ENCODE peak calls at places on chromosomes 4 and X, in six cellular contexts. I is stomach, G is lower lobe of right lung, Q is A549, V is endothelial cell of umbilical vein, M is hepatocyte. E is an unnamed sample.

GRCh38 chrX:5236096-5236495 is 992.6 kb downstream of the NLGN4X start:
- DNase-seq in I (no peak), G (no peak), Q (peak), V (no peak), M (peak), E (no peak)

GRCh38 chr4:176939445-176939844 is 146.7 kb upstream of the VEGFC start:
- DNase-seq in I (no peak), G (no peak), Q (no peak), V (peak), M (no peak), E (no peak)

GRCh38 chrX:10754445-10754844 is 134.1 kb upstream of the MID1 start:
- DNase-seq in I (no peak), G (no peak), Q (no peak), V (no peak), M (no peak), E (no peak)

GRCh38 chr4:20391224-20391623 is 139.5 kb downstream of the SLIT2 start:
- DNase-seq in I (no peak), G (no peak), Q (no peak), V (no peak), M (no peak), E (no peak)

GRCh38 chrX:133005038-133005437 is 46.6 kb upstream of the HS6ST2 start:
- DNase-seq in I (no peak), G (no peak), Q (no peak), V (peak), M (peak), E (no peak)

GRCh38 chr4:144578681-144579080 is 67.3 kb upstream of the HHIP start:
- DNase-seq in I (no peak), G (no peak), Q (no peak), V (no peak), M (no peak), E (no peak)

GRCh38 chr4:8295471-8295870 is 25.9 kb downstream of the HTRA3 start:
- DNase-seq in I (no peak), G (peak), Q (no peak), V (no peak), M (no peak), E (no peak)

GRCh38 chr4:144903953-144904711 is 193.9 kb downstream of the ANAPC10 start:
- DNase-seq in I (no peak), G (no peak), Q (no peak), V (no peak), M (no peak), E (no peak)

GRCh38 chr4:137359691-137360315 is 172.5 kb downstream of the PCDH18 start:
- DNase-seq in I (no peak), G (no peak), Q (no peak), V (no peak), M (peak), E (no peak)

GRCh38 chr4:52028970-52029369 is 8.8 kb upstream of the LRRC66 start:
- DNase-seq in I (no peak), G (no peak), Q (peak), V (no peak), M (no peak), E (no peak)

GRCh38 chr4:6270691-6271121 is 1.1 kb downstream of the WFS1 start:
- DNase-seq in I (no peak), G (peak), Q (no peak), V (peak), M (no peak), E (no peak)

GRCh38 chr4:127686656-127687055 is 43.5 kb upstream of the SLC25A31 start:
- DNase-seq in I (no peak), G (no peak), Q (no peak), V (peak), M (no peak), E (no peak)

GRCh38 chrX:102858826-102859627 is 78.0 kb upstream of the RAB40AL start:
- DNase-seq in I (no peak), G (no peak), Q (no peak), V (no peak), M (no peak), E (no peak)

GRCh38 chrX:70231666-70232065 is 2.8 kb upstream of the AWAT1 start:
- DNase-seq in I (no peak), G (no peak), Q (no peak), V (no peak), M (no peak), E (no peak)

GRCh38 chr4:125710766-125711165 is 396.0 kb downstream of the FAT4 start:
- DNase-seq in I (no peak), G (no peak), Q (no peak), V (no peak), M (no peak), E (no peak)

GRCh38 chrX:37745354-37745753 is 34.5 kb upstream of the CYBB start:
- DNase-seq in I (peak), G (peak), Q (peak), V (peak), M (peak), E (no peak)

GRCh38 chr4:138438608-138439007 is 196.5 kb upstream of the SLC7A11 start:
- DNase-seq in I (no peak), G (no peak), Q (no peak), V (no peak), M (no peak), E (no peak)

GRCh38 chrX:128699716-128700285 is 647.6 kb upstream of the ACTRT1 start:
- DNase-seq in I (no peak), G (no peak), Q (no peak), V (no peak), M (no peak), E (no peak)

GRCh38 chrX:153019166-153019565 is 25.2 kb upstream of the PNMA5 start:
- DNase-seq in I (no peak), G (no peak), Q (no peak), V (no peak), M (no peak), E (no peak)

GRCh38 chr4:138507527-138507926 is 265.4 kb upstream of the SLC7A11 start:
- DNase-seq in I (no peak), G (no peak), Q (peak), V (no peak), M (peak), E (no peak)

GRCh38 chrX:119688856-119689455 is 4.0 kb downstream of the SEPTIN6 start:
- DNase-seq in I (no peak), G (no peak), Q (no peak), V (no peak), M (no peak), E (no peak)

GRCh38 chrX:139120760-139121159 is 409.2 kb upstream of the FGF13 start:
- DNase-seq in I (no peak), G (no peak), Q (no peak), V (no peak), M (peak), E (no peak)

GRCh38 chr4:108130955-108131354 is 37.8 kb downstream of the LEF1 start:
- DNase-seq in I (no peak), G (no peak), Q (no peak), V (no peak), M (no peak), E (no peak)

GRCh38 chrX:38089173-38089982 is 83.0 kb downstream of the SYTL5 start:
- DNase-seq in I (no peak), G (no peak), Q (no peak), V (no peak), M (no peak), E (no peak)

GRCh38 chrX:119647552-119648420 is 41.6 kb upstream of the NKRF start:
- DNase-seq in I (no peak), G (no peak), Q (no peak), V (no peak), M (no peak), E (no peak)

GRCh38 chr4:38993683-38994082 is 38.5 kb downstream of the TMEM156 start:
- DNase-seq in I (no peak), G (no peak), Q (peak), V (no peak), M (no peak), E (no peak)
- TF ChIP-seq CTCF in I (no peak), G (no peak), Q (no peak), V (no peak), M (no peak), E (no peak)

GRCh38 chrX:40947276-40947675 is 138.0 kb upstream of the USP9X start:
- DNase-seq in I (no peak), G (no peak), Q (no peak), V (no peak), M (peak), E (no peak)
- H3K4me3 ChIP-seq in I (no peak), G (no peak), Q (no peak), V (no peak), M (no peak), E (no peak)

GRCh38 chrX:64230123-64230970 is at the start of gene ASB12:
- DNase-seq in I (no peak), G (no peak), Q (no peak), V (no peak), M (no peak), E (no peak)
- TF ChIP-seq CTCF in I (no peak), G (no peak), Q (no peak), V (no peak), M (no peak), E (no peak)

GRCh38 chr4:86356425-86356824 is 3.4 kb downstream of the MAPK10 start:
- DNase-seq in I (no peak), G (no peak), Q (no peak), V (no peak), M (no peak), E (no peak)
- H3K4me3 ChIP-seq in I (no peak), G (no peak), Q (no peak), V (no peak), M (no peak), E (no peak)

GRCh38 chr4:169009281-169010124 is 552 bp downstream of the CBR4 start:
- DNase-seq in I (peak), G (peak), Q (peak), V (peak), M (peak), E (peak)

GRCh38 chr4:169012049-169012448 is 2.0 kb upstream of the CBR4 start:
- DNase-seq in I (no peak), G (no peak), Q (no peak), V (no peak), M (no peak), E (no peak)

GRCh38 chr4:169008478-169008877 is 1.6 kb downstream of the CBR4 start:
- DNase-seq in I (no peak), G (no peak), Q (no peak), V (no peak), M (no peak), E (no peak)

GRCh38 chr4:169013396-169013795 is 3.3 kb upstream of the CBR4 start:
- DNase-seq in I (no peak), G (no peak), Q (no peak), V (no peak), M (no peak), E (no peak)

DNA sequence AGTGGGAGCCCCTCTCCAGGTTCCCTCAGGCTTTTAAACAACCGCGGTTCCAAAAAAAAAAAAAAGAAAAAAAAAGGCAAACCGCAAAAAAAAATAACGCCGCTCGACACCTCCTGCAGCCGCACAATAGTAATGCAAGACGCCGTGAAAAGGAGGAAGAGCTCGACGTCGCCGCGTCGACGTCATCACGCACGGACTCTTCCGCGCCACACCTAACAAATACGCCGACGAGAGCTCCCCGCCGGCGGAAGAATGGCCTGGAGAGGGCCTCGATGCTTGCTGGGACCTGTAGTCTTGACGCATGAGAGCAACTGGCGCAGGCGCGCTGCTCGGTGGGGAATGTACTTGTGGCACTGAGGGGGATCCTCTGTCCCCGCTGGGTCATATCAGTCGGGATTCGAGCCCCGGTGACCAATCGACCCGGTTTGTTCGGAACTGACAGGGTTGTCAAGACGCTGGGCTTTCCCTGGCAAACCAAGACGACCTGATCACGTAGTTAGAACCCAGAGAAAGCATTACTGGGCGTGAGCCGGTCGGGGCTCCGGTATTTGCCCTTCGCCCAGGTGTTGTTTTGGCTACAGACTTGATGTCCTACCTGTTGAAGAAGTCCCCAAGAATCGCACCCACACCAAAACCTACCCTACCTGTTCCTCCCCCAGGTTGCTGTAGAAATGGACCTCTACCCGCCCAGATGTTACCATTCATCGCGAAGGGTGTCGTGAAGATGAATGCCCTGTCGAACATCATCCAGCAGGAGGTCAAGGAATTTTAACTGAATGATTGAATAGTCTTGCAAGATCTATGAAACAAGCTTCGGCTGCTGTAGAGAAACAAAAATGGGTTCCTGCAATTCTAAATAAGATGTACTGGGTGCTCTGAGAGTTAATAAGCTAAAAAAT is at the start of gene CBR4:
- DNase-seq in I (peak), G (peak), Q (peak), V (peak), M (peak), E (peak)
- TF ChIP-seq CTCF in I (peak), G (peak), Q (no peak), V (peak), M (no peak), E (peak)

GRCh38 chr4:76309939-76310549 is 3.5 kb downstream of the STBD1 start:
- DNase-seq in I (no peak), G (no peak), Q (no peak), V (no peak), M (no peak), E (no peak)

GRCh38 chr4:76308548-76308947 is 2.0 kb downstream of the STBD1 start:
- DNase-seq in I (peak), G (no peak), Q (no peak), V (no peak), M (peak), E (no peak)

GRCh38 chr4:76306882-76307669 is 543 bp downstream of the STBD1 start:
- DNase-seq in I (peak), G (peak), Q (peak), V (peak), M (peak), E (no peak)

GRCh38 chr4:76305971-76306881 is at the start of gene STBD1:
- DNase-seq in I (peak), G (peak), Q (peak), V (peak), M (peak), E (peak)

GRCh38 chr4:76307670-76308014 is 1.1 kb downstream of the STBD1 start:
- DNase-seq in I (peak), G (no peak), Q (no peak), V (no peak), M (peak), E (no peak)
- H3K4me3 ChIP-seq in I (peak), G (peak), Q (peak), V (no peak), M (peak), E (peak)

GRCh38 chr4:110518889-110519490 is 43.0 kb downstream of the ENPEP start:
- DNase-seq in I (no peak), G (no peak), Q (peak), V (peak), M (peak), E (no peak)
- TF ChIP-seq CTCF in I (peak), G (peak), Q (peak), V (peak), M (peak), E (peak)

DNA sequence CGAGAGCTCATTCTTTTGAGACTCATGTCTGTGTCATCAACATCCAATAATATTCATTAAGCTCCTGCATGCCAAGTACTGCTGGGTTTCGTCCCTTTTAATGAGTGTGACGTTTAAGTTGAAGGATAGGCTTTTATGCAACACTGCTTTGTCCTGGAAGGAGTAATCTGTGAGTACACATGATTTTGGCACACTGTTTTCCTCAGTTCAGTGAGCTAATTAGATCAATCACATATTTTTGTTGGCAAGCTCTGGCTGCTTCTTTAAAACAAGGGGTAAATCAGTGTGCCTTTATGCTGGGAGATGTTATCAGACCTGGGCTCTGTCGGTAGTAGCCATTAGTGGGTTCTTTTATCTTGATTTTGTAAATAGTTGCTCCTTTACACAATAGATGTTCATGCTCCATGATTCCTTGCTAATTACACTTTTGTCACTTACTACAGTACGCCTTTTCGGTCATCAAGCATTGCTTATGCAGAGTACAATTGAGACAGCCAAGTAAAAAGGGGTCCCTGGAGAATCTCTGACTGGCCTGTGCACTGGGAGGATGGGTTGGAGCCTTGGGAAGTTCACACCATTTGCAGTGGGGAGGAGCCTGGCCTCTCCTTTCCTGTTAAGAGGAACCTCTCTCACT is 132.6 kb downstream of the FHIP1A start:
- DNase-seq in I (no peak), G (no peak), Q (peak), V (peak), M (no peak), E (no peak)
- H3K4me3 ChIP-seq in I (no peak), G (no peak), Q (no peak), V (no peak), M (no peak), E (no peak)

E was measured in thoracic aorta.